ENCODE peak calls at places on chromosomes 12 and 14, in ten cellular contexts. Z, R, X, Q, M, L, C, I, G and O are unnamed samples.

GRCh38 chr14:54686219-54686870 is 119.4 kb downstream of the SAMD4A start:
- DNase-seq in Z (no peak), I (peak), M (peak), Q (no peak), R (peak), L (peak), X (peak), G (no peak), C (peak), O (no peak)

GRCh38 chr14:57820581-57820980 is 45.3 kb downstream of the SLC35F4 start:
- DNase-seq in M (no peak), X (no peak), Z (no peak), R (no peak), L (no peak), G (no peak), C (peak), I (no peak), Q (no peak), O (no peak)

GRCh38 chr14:105879503-105879866 is 353.1 kb downstream of the TMEM121 start:
- DNase-seq in C (no peak), X (no peak), Q (no peak), G (no peak), Z (no peak), M (no peak), R (no peak), I (no peak), L (no peak), O (no peak)

GRCh38 chr12:13198921-13199320 is 2.4 kb downstream of the EMP1 start:
- DNase-seq in M (no peak), Z (no peak), R (peak), I (no peak), Q (no peak), L (no peak), C (peak), X (peak), G (no peak), O (no peak)

GRCh38 chr14:42110167-42110566 is 503.5 kb downstream of the LRFN5 start:
- DNase-seq in G (peak), L (peak), X (peak), R (peak), Q (no peak), M (no peak), C (peak), I (no peak), Z (no peak), O (no peak)

GRCh38 chr12:101946233-101946611 is 68.8 kb downstream of the DRAM1 start:
- DNase-seq in R (no peak), L (no peak), I (no peak), C (peak), G (no peak), Q (no peak), X (no peak), M (no peak), Z (no peak), O (no peak)

GRCh38 chr14:57712101-57712500 is 153.8 kb downstream of the SLC35F4 start:
- DNase-seq in C (no peak), L (no peak), Z (no peak), M (no peak), I (no peak), R (no peak), Q (no peak), X (no peak), G (no peak), O (no peak)

GRCh38 chr14:105477659-105478623 is 3.3 kb downstream of the CRIP2 start:
- DNase-seq in C (no peak), I (no peak), Q (no peak), M (peak), X (no peak), G (no peak), L (peak), R (no peak), Z (no peak), O (no peak)

GRCh38 chr12:30546121-30546520 is 149.5 kb downstream of the IPO8 start:
- DNase-seq in M (no peak), G (no peak), Q (no peak), R (no peak), Z (no peak), C (no peak), L (no peak), X (no peak), I (no peak), O (no peak)

GRCh38 chr14:101246894-101247853 is 314.1 kb upstream of the DIO3 start:
- DNase-seq in I (no peak), Z (no peak), X (no peak), C (no peak), R (no peak), G (no peak), M (no peak), Q (no peak), L (no peak), O (no peak)

GRCh38 chr12:71183018-71183417 is 25.2 kb upstream of the TSPAN8 start:
- DNase-seq in Z (peak), L (no peak), X (no peak), G (no peak), I (no peak), C (peak), M (no peak), R (no peak), Q (no peak), O (no peak)

GRCh38 chr14:71143391-71144290 is 236.4 kb downstream of the PCNX1 start:
- DNase-seq in X (peak), R (peak), M (no peak), Q (no peak), L (peak), G (no peak), C (peak), Z (peak), I (no peak), O (no peak)

GRCh38 chr12:124238886-124239285 is 56.0 kb upstream of the RFLNA start:
- DNase-seq in Q (no peak), M (no peak), X (no peak), I (no peak), L (no peak), Z (peak), G (no peak), C (no peak), R (no peak), O (no peak)

GRCh38 chr12:67758119-67758873 is 109.8 kb downstream of the DYRK2 start:
- DNase-seq in X (no peak), Q (no peak), G (no peak), R (no peak), M (no peak), L (no peak), C (no peak), Z (no peak), I (no peak), O (no peak)

GRCh38 chr12:132170094-132170636 is 25.9 kb downstream of the NOC4L start:
- DNase-seq in Z (no peak), R (no peak), M (peak), X (peak), G (no peak), C (peak), Q (no peak), L (peak), I (no peak), O (no peak)

GRCh38 chr14:100138082-100138787 is 21.2 kb downstream of the DEGS2 start:
- DNase-seq in Q (no peak), X (no peak), I (no peak), L (no peak), M (no peak), Z (no peak), G (no peak), C (no peak), R (no peak), O (no peak)

GRCh38 chr12:40224439-40225291 is at the start of gene LRRK2:
- DNase-seq in Z (peak), X (peak), L (peak), C (peak), Q (peak), G (peak), M (peak), R (peak), I (peak), O (no peak)

GRCh38 chr12:45183263-45183662 is 32.6 kb upstream of the ANO6 start:
- DNase-seq in Z (no peak), G (no peak), C (peak), L (peak), M (no peak), X (peak), I (no peak), Q (no peak), R (no peak), O (no peak)

GRCh38 chr12:15714256-15714655 is 74.9 kb downstream of the EPS8 start:
- DNase-seq in I (no peak), C (no peak), L (no peak), Z (no peak), R (no peak), M (no peak), X (no peak), Q (no peak), G (no peak), O (no peak)

GRCh38 chr14:21852061-21852664 is 178.5 kb upstream of the OR4E1 start:
- DNase-seq in R (peak), C (peak), L (no peak), Z (peak), I (no peak), G (peak), X (peak), M (no peak), Q (no peak), O (no peak)

GRCh38 chr12:117674313-117674712 is 294.5 kb downstream of the KSR2 start:
- DNase-seq in I (no peak), G (no peak), R (peak), Z (no peak), L (no peak), X (no peak), C (no peak), M (no peak), Q (no peak), O (no peak)

GRCh38 chr12:45725631-45726593 is 3.6 kb upstream of the ARID2 start:
- DNase-seq in Q (peak), C (peak), R (peak), L (peak), M (no peak), Z (peak), X (peak), G (peak), I (no peak), O (peak)

GRCh38 chr12:116384629-116385485 is 107.4 kb upstream of the MED13L start:
- DNase-seq in X (peak), I (no peak), Q (peak), Z (no peak), R (peak), L (no peak), G (no peak), C (peak), M (no peak), O (no peak)

GRCh38 chr12:40692617-40693502 is 621 bp downstream of the CNTN1 start:
- DNase-seq in L (peak), M (no peak), C (peak), Q (peak), Z (peak), G (peak), R (no peak), X (no peak), I (no peak), O (no peak)

GRCh38 chr12:49539406-49540228 is 787 bp downstream of the KCNH3 start:
- DNase-seq in Q (no peak), G (no peak), I (peak), C (no peak), X (no peak), R (no peak), M (no peak), Z (peak), L (no peak), O (no peak)

GRCh38 chr14:96271421-96271762 is 15.4 kb downstream of the BDKRB1 start:
- DNase-seq in M (no peak), L (no peak), C (no peak), X (no peak), I (no peak), Z (no peak), R (peak), Q (no peak), G (no peak), O (no peak)